ENCODE peak calls at places on chromosomes 11 and 22, in five cellular contexts. T is IMR-90, O is H1, H is stomach, Z is ovary. U is an unnamed sample.

GRCh38 chr11:65722261-65722660 is 1.7 kb upstream of the RNASEH2C start:
- DNase-seq in T (no peak), O (no peak), H (no peak), Z (no peak), U (no peak)

GRCh38 chr11:113885897-113886296 is 10.5 kb upstream of the USP28 start:
- DNase-seq in T (no peak), O (no peak), H (no peak), Z (no peak), U (no peak)

GRCh38 chr22:31625661-31626426 is 36.2 kb downstream of the PISD start:
- DNase-seq in T (peak), O (peak), H (peak), Z (peak), U (peak)

GRCh38 chr22:37079668-37080171 is 28.2 kb downstream of the KCTD17 start:
- DNase-seq in T (peak), O (no peak), H (peak), Z (no peak), U (no peak)

GRCh38 chr11:21625982-21626381 is 566.9 kb upstream of the ANO5 start:
- DNase-seq in T (no peak), O (no peak), H (no peak), Z (no peak), U (no peak)

GRCh38 chr11:102757823-102758549 is 22.4 kb downstream of the MMP10 start:
- DNase-seq in T (peak), O (no peak), H (no peak), Z (no peak), U (no peak)

GRCh38 chr11:126355926-126356897 is 726 bp downstream of the ST3GAL4 start:
- DNase-seq in T (no peak), O (peak), H (no peak), Z (peak), U (no peak)

GRCh38 chr22:40023226-40023925 is 28.6 kb downstream of the FAM83F start:
- DNase-seq in T (no peak), O (no peak), H (no peak), Z (no peak), U (no peak)

GRCh38 chr22:40826984-40827741 is 8.0 kb upstream of the SLC25A17 start:
- DNase-seq in T (no peak), O (no peak), H (no peak), Z (no peak), U (no peak)

GRCh38 chr22:25057013-25057881 is 104.7 kb downstream of the KIAA1671 start:
- DNase-seq in T (no peak), O (peak), H (peak), Z (peak), U (peak)

GRCh38 chr11:2387266-2387982 is 10.3 kb downstream of the CD81 start:
- DNase-seq in T (peak), O (no peak), H (no peak), Z (peak), U (no peak)

GRCh38 chr11:44568706-44569473 is 3.4 kb downstream of the CD82 start:
- DNase-seq in T (peak), O (no peak), H (peak), Z (peak), U (peak)

GRCh38 chr22:50236731-50237409 is 8.0 kb downstream of the TUBGCP6 start:
- DNase-seq in T (peak), O (peak), H (no peak), Z (no peak), U (no peak)

GRCh38 chr11:121540627-121541026 is 87.9 kb upstream of the SORL1-AS1 start:
- DNase-seq in T (no peak), O (no peak), H (no peak), Z (no peak), U (no peak)

GRCh38 chr11:20093775-20094174 is 66.5 kb downstream of the DBX1 start:
- DNase-seq in T (peak), O (no peak), H (no peak), Z (no peak), U (no peak)

GRCh38 chr11:64441127-64441526 is 82.2 kb downstream of the RPS6KA4 start:
- DNase-seq in T (no peak), O (no peak), H (no peak), Z (no peak), U (no peak)

GRCh38 chr11:23727821-23728220 is 769.0 kb upstream of the LUZP2 start:
- DNase-seq in T (peak), O (no peak), H (no peak), Z (no peak), U (no peak)

GRCh38 chr11:109033627-109034340 is 368.9 kb downstream of the DDX10 start:
- DNase-seq in T (peak), O (no peak), H (no peak), Z (no peak), U (no peak)

GRCh38 chr11:34050536-34050935 is 995 bp upstream of the CAPRIN1 start:
- DNase-seq in T (peak), O (no peak), H (no peak), Z (no peak), U (no peak)

GRCh38 chr22:45224988-45225731 is 15.5 kb downstream of the KIAA0930 start:
- DNase-seq in T (no peak), O (no peak), H (no peak), Z (no peak), U (no peak)

GRCh38 chr11:111684259-111684658 is 81.9 kb downstream of the PPP2R1B start:
- DNase-seq in T (no peak), O (no peak), H (no peak), Z (no peak), U (no peak)

GRCh38 chr11:126547161-126547560 is 191.7 kb downstream of the ST3GAL4 start:
- DNase-seq in T (peak), O (no peak), H (no peak), Z (no peak), U (no peak)

GRCh38 chr11:45097721-45098493 is 48.5 kb upstream of the PRDM11 start:
- DNase-seq in T (peak), O (peak), H (no peak), Z (peak), U (peak)

GRCh38 chr22:42662114-42663021 is 13.2 kb upstream of the CYB5R3 start:
- DNase-seq in T (peak), O (peak), H (peak), Z (peak), U (peak)
- TF ChIP-seq POLR2A in T (peak), O (peak), H (no peak), Z (peak), U (no peak)

GRCh38 chr11:57205046-57205671 is 23.4 kb downstream of the LRRC55 start:
- DNase-seq in T (peak), O (no peak), H (no peak), Z (no peak), U (no peak)
- TF ChIP-seq CTCF in T (peak), O (no peak), H (no peak), Z (no peak), U (no peak)

GRCh38 chr11:77083553-77084245 is 16.9 kb downstream of the CAPN5 start:
- DNase-seq in T (no peak), O (no peak), H (peak), Z (peak), U (peak)
- H3K27ac ChIP-seq in T (no peak), O (no peak), H (peak), Z (no peak), U (no peak)

DNA sequence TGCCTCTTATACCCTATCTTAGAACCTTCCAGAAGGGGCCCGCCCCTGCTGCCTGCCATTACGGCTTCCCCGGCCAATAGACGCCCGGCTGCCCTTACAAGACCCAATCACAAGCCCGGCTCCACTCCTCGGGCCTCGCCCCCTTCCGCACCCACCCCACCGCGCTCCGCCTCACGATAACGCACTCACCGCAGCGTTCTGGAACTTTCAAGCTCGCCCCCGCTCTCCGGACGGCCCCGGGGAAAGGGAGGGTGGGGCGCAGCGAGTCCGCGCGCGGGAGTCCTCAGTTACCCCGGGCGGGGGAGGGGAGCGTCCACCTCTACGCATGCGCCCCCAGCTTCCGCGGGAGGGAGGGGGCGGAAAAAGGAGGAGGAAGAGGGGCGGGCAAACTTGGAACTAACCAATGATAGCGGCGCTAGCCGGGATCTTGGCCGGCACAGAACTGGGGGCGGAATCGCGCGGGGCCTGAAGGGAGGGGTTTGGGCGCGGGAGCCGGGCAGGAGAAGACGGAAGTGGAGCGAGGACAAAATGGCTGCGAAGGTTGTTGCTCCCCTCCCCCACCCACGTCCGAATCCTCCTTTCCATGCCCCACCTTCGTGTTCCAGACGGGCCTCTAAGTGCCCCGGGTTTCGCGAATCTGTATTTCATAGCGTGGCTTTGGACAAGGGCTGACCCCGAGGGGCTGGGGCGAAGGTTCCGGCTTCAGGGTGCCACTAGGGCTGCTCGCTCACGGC is 389 bp upstream of the HSPA8 start:
- DNase-seq in T (peak), O (peak), H (peak), Z (peak), U (peak)
- TF ChIP-seq POLR2A in T (no peak), O (peak), H (no peak), Z (peak), U (peak)

DNA sequence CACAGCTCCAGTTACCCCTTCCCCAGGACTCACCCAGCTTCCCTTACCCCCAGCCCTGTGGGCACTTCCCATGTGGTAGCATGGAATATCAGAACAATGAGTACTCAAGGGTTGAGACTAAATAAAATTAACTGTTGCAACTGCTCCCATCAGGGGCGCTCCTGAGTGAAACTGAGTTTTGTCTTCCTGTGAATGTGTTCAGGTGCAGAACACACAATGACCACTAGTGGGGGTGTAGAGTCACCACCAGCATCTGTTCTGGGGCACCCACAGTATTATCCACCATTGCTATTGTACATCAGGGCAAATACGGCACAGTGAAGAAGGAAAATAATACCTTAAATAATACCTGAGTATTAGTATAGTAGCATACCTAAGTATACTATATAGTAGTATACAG is 689.7 kb downstream of the TBC1D22A start:
- DNase-seq in T (no peak), O (no peak), H (no peak), Z (no peak), U (no peak)
- TF ChIP-seq CTCF in T (no peak), O (peak), H (no peak), Z (no peak), U (no peak)

DNA sequence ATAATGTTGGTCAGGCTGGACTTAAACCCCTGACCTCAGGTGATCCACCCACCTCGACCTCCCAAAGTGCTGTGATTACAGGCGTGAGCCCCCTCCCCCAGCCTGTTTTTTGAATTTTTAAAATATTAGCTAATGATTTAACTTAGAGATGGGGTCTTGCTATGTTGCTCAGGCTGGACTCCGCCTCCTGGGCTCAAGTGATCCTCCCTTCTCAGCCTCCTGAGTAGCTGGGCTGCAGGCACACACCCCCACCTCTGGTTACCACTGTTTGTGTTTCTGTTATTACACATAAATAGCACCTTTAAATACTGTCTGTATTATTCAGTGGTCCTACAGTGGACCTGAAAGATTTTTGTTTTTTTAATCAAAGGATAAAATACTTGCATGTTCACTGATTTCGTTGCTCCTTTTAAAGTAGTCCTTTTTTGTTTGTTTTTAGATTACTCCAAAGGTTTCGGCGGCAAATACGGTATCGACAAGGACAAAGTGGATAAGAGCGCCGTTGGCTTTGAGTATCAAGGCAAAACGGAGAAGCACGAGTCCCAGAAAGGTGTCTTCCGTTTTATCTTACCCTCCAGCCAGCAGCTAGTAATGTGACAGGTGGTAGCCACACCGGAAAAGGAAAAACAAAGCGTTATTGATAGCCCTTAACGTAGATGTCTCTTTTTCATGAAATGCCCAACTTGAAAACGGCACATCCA is 21.1 kb downstream of the CTTN start:
- DNase-seq in T (no peak), O (no peak), H (no peak), Z (no peak), U (no peak)
- H3K27ac ChIP-seq in T (no peak), O (no peak), H (no peak), Z (no peak), U (no peak)